ENCODE peak calls at places on chromosome 13, in five cellular contexts. T is PC-9, P is NCI-H1436 treated with DMSO at 0.1 percent for 48 hours, G is RWPE1, F is amygdala. H is an unnamed sample.

GRCh38 chr13:80033286-80033685 is 307.6 kb downstream of the SPRY2 start:
- DNase-seq in T (no peak), P (no peak), G (no peak), F (no peak), H (no peak)

GRCh38 chr13:76903544-76904162 is 17.4 kb upstream of the KCTD12 start:
- DNase-seq in T (peak; percentile 42), P (peak; percentile 39), G (peak; percentile 73), F (peak; percentile 42), H (peak; percentile 74)

GRCh38 chr13:112054616-112055015 is 12.3 kb upstream of the SOX1 start:
- DNase-seq in T (no peak), P (no peak), G (no peak), F (no peak), H (no peak)

GRCh38 chr13:67048084-67048792 is 181.9 kb downstream of the PCDH9 start:
- DNase-seq in T (no peak), P (no peak), G (no peak), F (no peak), H (no peak)

GRCh38 chr13:106138620-106139019 is 396.8 kb downstream of the EFNB2 start:
- DNase-seq in T (no peak), P (no peak), G (no peak), F (no peak), H (no peak)

GRCh38 chr13:98484289-98485219 is 92.4 kb downstream of the STK24 start:
- DNase-seq in T (peak; percentile 94), P (no peak), G (peak; percentile 98), F (no peak), H (peak; percentile 96)

GRCh38 chr13:40637644-40638043 is 28.8 kb downstream of the FOXO1 start:
- DNase-seq in T (no peak), P (no peak), G (no peak), F (no peak), H (no peak)

GRCh38 chr13:41694902-41695301 is 237.6 kb downstream of the RGCC start:
- DNase-seq in T (no peak), P (peak; percentile 0), G (peak; percentile 68), F (no peak), H (peak; percentile 88)

GRCh38 chr13:75830842-75831241 is 194.7 kb downstream of the LMO7 start:
- DNase-seq in T (no peak), P (no peak), G (no peak), F (no peak), H (no peak)

GRCh38 chr13:113527272-113527958 is 36.9 kb upstream of the DCUN1D2 start:
- DNase-seq in T (no peak), P (no peak), G (no peak), F (no peak), H (no peak)

GRCh38 chr13:35139591-35139990 is 197.5 kb downstream of the NBEA start:
- DNase-seq in T (no peak), P (no peak), G (no peak), F (no peak), H (no peak)

GRCh38 chr13:24925318-24926231 is 161.6 kb downstream of the RNF17 start:
- DNase-seq in T (no peak), P (no peak), G (no peak), F (no peak), H (no peak)

GRCh38 chr13:97391201-97391600 is 42.8 kb upstream of the RAP2A start:
- DNase-seq in T (no peak), P (no peak), G (no peak), F (no peak), H (no peak)

GRCh38 chr13:38417727-38418126 is 68.1 kb downstream of the UFM1 start:
- DNase-seq in T (no peak), P (no peak), G (peak; percentile 44), F (no peak), H (peak; percentile 5)

GRCh38 chr13:50085063-50085462 is 69.8 kb downstream of the KCNRG start:
- DNase-seq in T (no peak), P (no peak), G (no peak), F (no peak), H (no peak)

GRCh38 chr13:26914624-26915023 is 154.0 kb upstream of the GPR12 start:
- DNase-seq in T (no peak), P (no peak), G (peak; percentile 38), F (no peak), H (no peak)

GRCh38 chr13:24127116-24127631 is 33.3 kb upstream of the SPATA13 start:
- DNase-seq in T (peak; percentile 67), P (no peak), G (no peak), F (no peak), H (no peak)

GRCh38 chr13:24307211-24308067 is 1.9 kb upstream of the C1QTNF9 start:
- DNase-seq in T (peak; percentile 3), P (no peak), G (no peak), F (no peak), H (no peak)

H was measured in A549.